ENCODE peak calls at places on chromosomes 12 and 14, in six cellular contexts. R is esophagus squamous epithelium, K is HepG2, L is heart left ventricle, Q is stomach, G is A549. P is an unnamed sample.
A peak's percentile ranks its signal among the peaks of the same experiment; 100 is the strongest.

GRCh38 chr14:104361101-104361591 is 218.4 kb upstream of the C14orf180 start:
- DNase-seq in R (no peak), Q (peak; percentile 25), L (peak; percentile 5), G (no peak), K (no peak), P (no peak)

GRCh38 chr14:99754141-99755067 is 38.8 kb upstream of the EML1 start:
- DNase-seq in K (no peak), L (no peak), Q (no peak), G (no peak), R (no peak), P (no peak)

GRCh38 chr12:28865776-28866175 is 283.3 kb upstream of the FAR2 start:
- DNase-seq in R (no peak), G (no peak), Q (no peak), L (no peak), K (no peak), P (no peak)

GRCh38 chr12:117580718-117581062 is 219.3 kb upstream of the NOS1 start:
- DNase-seq in G (peak; percentile 36), K (no peak), R (no peak), Q (no peak), L (peak; percentile 47), P (peak; percentile 26)

GRCh38 chr12:89235189-89235993 is 116.9 kb downstream of the DUSP6 start:
- DNase-seq in Q (no peak), G (no peak), R (no peak), L (no peak), K (no peak), P (no peak)

GRCh38 chr14:65286443-65286842 is 126.1 kb upstream of the FUT8 start:
- DNase-seq in K (peak; percentile 44), R (no peak), Q (peak; percentile 24), L (no peak), G (peak; percentile 32), P (no peak)

GRCh38 chr12:67772276-67773169 is 124.0 kb downstream of the DYRK2 start:
- DNase-seq in Q (no peak), R (no peak), K (no peak), G (no peak), L (peak; percentile 66), P (no peak)

GRCh38 chr14:63713765-63714164 is 14.1 kb downstream of the SGPP1 start:
- DNase-seq in R (no peak), L (no peak), K (no peak), G (no peak), Q (no peak), P (no peak)

GRCh38 chr12:53214221-53214620 is 7.2 kb upstream of the ITGB7 start:
- DNase-seq in K (no peak), G (no peak), L (no peak), Q (no peak), R (no peak), P (no peak)

GRCh38 chr12:132566551-132567131 is 43.7 kb downstream of the LRCOL1 start:
- DNase-seq in G (no peak), K (no peak), L (no peak), Q (no peak), R (no peak), P (no peak)

GRCh38 chr12:104792570-104792969 is 165.5 kb downstream of the SLC41A2 start:
- DNase-seq in Q (no peak), G (peak; percentile 11), L (peak; percentile 31), K (no peak), R (no peak), P (no peak)

GRCh38 chr14:96634896-96635295 is 132.7 kb downstream of the PAPOLA start:
- DNase-seq in G (no peak), Q (no peak), R (no peak), L (no peak), K (no peak), P (no peak)

GRCh38 chr12:116390656-116391335 is 113.3 kb upstream of the MED13L start:
- DNase-seq in R (no peak), L (peak; percentile 21), Q (peak; percentile 31), K (no peak), G (no peak), P (no peak)

GRCh38 chr14:54447231-54447692 is 6.1 kb upstream of the CNIH1 start:
- DNase-seq in G (peak; percentile 37), L (no peak), K (peak; percentile 95), Q (peak; percentile 37), R (no peak), P (no peak)

GRCh38 chr12:57815177-57816000 is 3.1 kb downstream of the AVIL start:
- DNase-seq in L (no peak), R (no peak), Q (no peak), K (peak; percentile 42), G (no peak), P (no peak)

GRCh38 chr14:96906434-96906833 is 109.3 kb downstream of the VRK1 start:
- DNase-seq in G (no peak), L (no peak), R (no peak), K (no peak), Q (no peak), P (no peak)

GRCh38 chr14:68762944-68763831 is 29.7 kb downstream of the ZFP36L1 start:
- DNase-seq in G (no peak), K (peak; percentile 69), L (peak; percentile 90), R (no peak), Q (peak; percentile 87), P (peak; percentile 95)

GRCh38 chr14:32077081-32078029 is at the start of gene ARHGAP5:
- DNase-seq in R (no peak), K (peak; percentile 58), Q (peak; percentile 27), L (peak; percentile 77), G (no peak), P (peak; percentile 56)
- H3K4me3 ChIP-seq in R (peak within 1 kb of the TSS; percentile 95), K (peak within 1 kb of the TSS; percentile 99), Q (peak within 1 kb of the TSS; percentile 89), L (peak within 1 kb of the TSS; percentile 92), G (peak within 1 kb of the TSS; percentile 83), P (peak within 1 kb of the TSS; percentile 95)

GRCh38 chr12:12811343-12811742 is 1.8 kb upstream of the DDX47 start:
- DNase-seq in L (no peak), K (no peak), Q (no peak), G (no peak), R (no peak), P (no peak)

GRCh38 chr12:12810507-12811143 is 2.5 kb upstream of the DDX47 start:
- DNase-seq in G (no peak), Q (no peak), K (no peak), R (no peak), L (no peak), P (no peak)

GRCh38 chr12:12812605-12813119 is 484 bp upstream of the DDX47 start:
- DNase-seq in K (no peak), L (no peak), G (no peak), R (no peak), Q (no peak), P (no peak)

GRCh38 chr12:12812163-12812562 is 983 bp upstream of the DDX47 start:
- DNase-seq in Q (no peak), R (no peak), K (no peak), L (no peak), G (peak; percentile 59), P (no peak)

GRCh38 chr12:12813120-12814101 is at the start of gene DDX47:
- DNase-seq in Q (peak; percentile 98), G (peak; percentile 87), K (peak; percentile 85), R (peak; percentile 73), L (peak; percentile 95), P (peak; percentile 96)
- TF ChIP-seq POLR2A in Q (no peak), G (peak; percentile 46), K (no peak), R (peak; percentile 47), L (peak; percentile 45), P (peak; percentile 65)

DNA sequence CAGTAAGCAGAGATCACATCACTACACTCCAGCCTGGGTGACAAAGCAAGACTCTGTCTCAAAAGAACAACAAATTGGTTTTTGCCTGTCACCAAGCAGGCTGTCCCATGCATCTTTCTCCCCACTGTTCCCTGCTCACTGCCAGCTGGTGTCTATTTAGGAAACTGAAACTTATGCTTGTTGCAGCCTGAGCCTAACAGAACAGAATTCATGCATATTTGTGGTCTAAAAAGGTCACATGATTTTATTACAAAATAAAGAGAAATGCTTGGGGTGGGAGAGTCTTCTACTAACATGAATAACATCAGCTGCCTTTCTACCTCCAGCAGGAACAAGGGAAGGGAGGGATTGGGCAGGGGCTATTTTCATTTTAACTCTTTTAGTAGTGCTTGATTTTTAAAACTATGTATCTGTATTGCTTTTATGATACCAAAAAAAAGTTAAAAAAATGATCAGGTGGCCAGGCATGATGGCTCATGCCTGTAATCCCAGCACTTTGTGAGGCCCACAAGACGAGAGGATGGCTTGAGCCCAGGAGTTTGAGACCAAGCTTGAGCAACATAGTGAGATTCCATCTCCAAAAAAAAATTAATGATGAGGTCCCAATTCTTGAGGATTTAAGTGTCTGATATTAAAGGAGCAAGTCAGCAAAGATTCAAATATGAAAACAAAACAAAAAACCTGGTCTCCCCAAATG is 923 bp downstream of the STAT2 start:
- DNase-seq in G (no peak), Q (no peak), K (no peak), R (no peak), L (no peak), P (no peak)
- H3K4me3 ChIP-seq in G (peak overlapping the region; percentile 75), Q (peak overlapping the region; percentile 69), K (peak overlapping the region; percentile 94), R (peak overlapping the region; percentile 84), L (peak overlapping the region; percentile 60), P (peak overlapping the region; percentile 83)

GRCh38 chr12:50400638-50401382 is at the start of gene LARP4:
- DNase-seq in K (peak; percentile 95), G (peak; percentile 96), Q (peak; percentile 90), L (peak; percentile 95), R (peak; percentile 43), P (peak; percentile 89)
- TF ChIP-seq POLR2A in K (peak; percentile 92), G (peak; percentile 89), Q (no peak), L (peak; percentile 86), R (peak; percentile 93), P (peak; percentile 78)

DNA sequence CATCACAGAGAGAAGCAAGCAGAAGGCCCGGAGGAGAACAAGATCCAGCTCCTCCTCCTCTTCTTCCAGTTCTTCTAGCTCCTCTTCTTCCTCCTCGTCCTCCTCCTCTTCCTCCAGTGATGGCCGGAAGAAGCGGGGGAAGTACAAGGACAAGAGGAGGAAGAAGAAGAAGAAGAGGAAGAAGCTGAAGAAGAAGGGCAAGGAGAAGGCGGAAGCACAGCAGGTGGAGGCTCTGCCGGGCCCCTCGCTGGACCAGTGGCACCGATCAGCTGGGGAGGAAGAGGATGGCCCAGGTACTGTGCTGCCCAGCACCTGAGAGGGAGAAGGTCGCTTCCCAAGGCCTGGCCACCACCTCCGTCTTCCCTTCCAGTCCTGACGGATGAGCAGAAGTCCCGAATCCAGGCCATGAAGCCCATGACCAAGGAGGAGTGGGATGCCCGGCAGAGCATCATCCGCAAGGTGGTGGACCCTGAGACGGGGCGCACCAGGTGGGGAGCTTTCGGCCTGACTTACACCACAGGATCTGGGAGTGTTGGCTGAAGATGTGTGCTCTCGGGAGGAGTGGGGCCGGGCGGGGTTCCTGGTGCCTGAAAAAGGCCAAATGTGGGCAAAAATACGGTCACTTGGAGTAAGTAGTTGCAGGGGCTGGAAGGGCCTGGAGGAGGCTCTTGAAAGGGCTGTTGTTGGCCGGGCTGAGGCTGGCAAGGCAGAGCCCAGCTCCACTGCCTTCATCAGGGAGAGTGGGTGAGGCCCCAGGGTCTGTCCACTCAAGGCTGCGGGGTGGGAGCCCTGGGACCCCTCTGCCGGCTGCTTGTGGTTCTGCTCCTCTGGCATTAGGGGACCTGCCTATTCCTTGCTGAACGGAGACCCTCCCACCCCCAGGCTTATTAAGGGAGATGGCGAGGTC is 1.4 kb downstream of the ARL6IP4 start:
- DNase-seq in K (no peak), L (no peak), G (no peak), R (no peak), Q (no peak), P (no peak)
- H3K4me3 ChIP-seq in K (peak overlapping the region; percentile 99), L (peak overlapping the region; percentile 91), G (peak overlapping the region; percentile 69), R (peak overlapping the region; percentile 81), Q (peak overlapping the region; percentile 100), P (peak overlapping the region; percentile 87)

GRCh38 chr12:49828143-49829091 is at the start of gene NCKAP5L:
- DNase-seq in K (peak; percentile 91), Q (peak; percentile 96), G (peak; percentile 97), L (peak; percentile 98), R (peak; percentile 80), P (peak; percentile 98)
- TF ChIP-seq POLR2A in K (peak; percentile 64), Q (no peak), G (peak; percentile 42), L (peak; percentile 74), R (no peak), P (peak; percentile 8)

P was measured in ovary.